ENCODE peak calls at places on chromosomes 7 and 10, in eight cellular contexts. P is mesendoderm, W is cardiac muscle cell, E is small intestine, N is sigmoid colon, Y is mesenchymal stem cell, K is suprapubic skin, H is brain microvascular endothelial cell. Q is an unnamed sample.

GRCh38 chr10:103448751-103449150 is 3.4 kb downstream of the CALHM2 start:
- DNase-seq in P (peak; percentile 35), W (peak; percentile 88), E (no peak), N (peak; percentile 91), Y (peak; percentile 90), K (no peak), H (peak; percentile 76), Q (no peak)

GRCh38 chr7:96521068-96521629 is 188.5 kb downstream of the SEM1 start:
- DNase-seq in P (no peak), W (no peak), E (no peak), N (no peak), Y (no peak), K (no peak), H (no peak), Q (no peak)

GRCh38 chr10:15182541-15183207 is 14.2 kb upstream of the NMT2 start:
- DNase-seq in P (no peak), W (peak; percentile 82), E (no peak), N (no peak), Y (peak; percentile 62), K (no peak), H (no peak), Q (no peak)

GRCh38 chr10:124654686-124655085 is 89.5 kb downstream of the FAM53B start:
- DNase-seq in P (no peak), W (no peak), E (no peak), N (no peak), Y (no peak), K (no peak), H (no peak), Q (no peak)

GRCh38 chr7:131649003-131649541 is 92.6 kb upstream of the PODXL start:
- DNase-seq in P (peak; percentile 71), W (no peak), E (no peak), N (no peak), Y (no peak), K (no peak), H (no peak), Q (peak; percentile 48)

GRCh38 chr7:34523233-34523918 is 134.6 kb upstream of the NPSR1 start:
- DNase-seq in P (no peak), W (peak; percentile 1), E (no peak), N (no peak), Y (peak; percentile 49), K (no peak), H (peak; percentile 65), Q (no peak)

GRCh38 chr7:92421676-92422435 is 25.4 kb upstream of the GATAD1 start:
- DNase-seq in P (peak; percentile 32), W (peak; percentile 13), E (no peak), N (no peak), Y (peak; percentile 46), K (no peak), H (no peak), Q (no peak)

GRCh38 chr10:119090968-119091367 is 10.4 kb upstream of the EIF3A start:
- DNase-seq in P (no peak), W (peak; percentile 22), E (peak; percentile 78), N (no peak), Y (no peak), K (no peak), H (peak; percentile 69), Q (no peak)

GRCh38 chr7:17661982-17662585 is 278.2 kb downstream of the SNX13 start:
- DNase-seq in P (peak; percentile 90), W (peak; percentile 38), E (no peak), N (no peak), Y (peak; percentile 63), K (no peak), H (no peak), Q (no peak)

GRCh38 chr7:130153251-130153908 is 51.8 kb downstream of the TMEM209 start:
- DNase-seq in P (no peak), W (no peak), E (peak; percentile 39), N (no peak), Y (no peak), K (no peak), H (no peak), Q (peak; percentile 57)

GRCh38 chr7:79692015-79692414 is 238.5 kb upstream of the MAGI2 start:
- DNase-seq in P (peak; percentile 2), W (peak; percentile 62), E (no peak), N (no peak), Y (peak; percentile 82), K (no peak), H (peak; percentile 86), Q (no peak)

GRCh38 chr7:34928052-34928451 is 109.2 kb downstream of the DPY19L1 start:
- DNase-seq in P (peak; percentile 81), W (peak; percentile 40), E (peak; percentile 13), N (no peak), Y (no peak), K (no peak), H (peak; percentile 33), Q (peak; percentile 53)

GRCh38 chr7:44541876-44542610 is 913 bp upstream of the NPC1L1 start:
- DNase-seq in P (no peak), W (no peak), E (peak; percentile 90), N (no peak), Y (no peak), K (no peak), H (no peak), Q (no peak)

GRCh38 chr10:85262992-85263391 is 934.6 kb downstream of the CCSER2 start:
- DNase-seq in P (no peak), W (no peak), E (no peak), N (no peak), Y (no peak), K (no peak), H (no peak), Q (no peak)

GRCh38 chr10:26857991-26858706 is 2.6 kb downstream of the ABI1 start:
- DNase-seq in P (peak; percentile 57), W (no peak), E (no peak), N (no peak), Y (peak; percentile 44), K (no peak), H (peak; percentile 33), Q (peak; percentile 13)
- H3K4me3 ChIP-seq in P (no peak overlapping the region), W (peak overlapping the region; percentile 94), E (no peak overlapping the region), N (no peak overlapping the region), Y (peak overlapping the region; percentile 92), K (peak overlapping the region; percentile 96), H (no peak overlapping the region), Q (no peak overlapping the region)

DNA sequence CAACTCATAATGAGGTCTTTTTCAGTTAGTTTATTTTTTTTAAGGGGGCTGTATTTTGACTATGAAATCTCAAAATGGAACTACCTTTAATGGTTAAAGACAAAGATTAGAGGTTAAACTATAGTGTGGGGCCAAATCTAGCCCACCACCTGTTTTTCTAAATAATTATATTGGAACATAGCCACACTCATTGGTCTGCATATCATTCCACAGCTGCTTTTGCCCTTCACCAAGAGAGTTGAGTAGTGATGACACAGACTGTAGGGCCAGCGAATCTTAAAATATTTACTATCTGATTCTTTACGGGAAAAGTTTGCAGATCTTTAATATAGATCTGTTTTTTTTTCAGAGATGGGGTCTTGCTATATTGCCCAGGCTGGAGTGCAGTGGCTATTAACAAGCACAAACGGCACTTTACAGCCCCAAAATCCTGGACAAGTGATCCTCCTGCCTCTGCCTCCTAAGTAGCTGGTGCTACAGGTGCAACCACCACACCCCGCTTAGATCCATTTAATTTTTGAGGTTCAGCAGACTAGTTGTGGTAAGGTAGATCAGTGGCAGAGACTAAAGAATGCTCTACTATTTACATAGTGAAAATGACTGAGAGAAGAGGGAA is 25.8 kb downstream of the EPC1 start:
- DNase-seq in P (no peak), W (no peak), E (no peak), N (no peak), Y (no peak), K (no peak), H (no peak), Q (no peak)
- H3K36me3 ChIP-seq in P (no peaks in the 10 kb centered on the region), W (peaks cover 3% of the 10 kb centered on the region), E (no peaks in the 10 kb centered on the region), N (no peaks in the 10 kb centered on the region), Y (peaks cover 6% of the 10 kb centered on the region), K (no peaks in the 10 kb centered on the region), H (no peaks in the 10 kb centered on the region), Q (no peaks in the 10 kb centered on the region)

GRCh38 chr10:5147981-5148677 is 36.8 kb downstream of the AKR1C8 start:
- DNase-seq in P (no peak), W (no peak), E (peak; percentile 75), N (no peak), Y (no peak), K (no peak), H (no peak), Q (no peak)

GRCh38 chr10:5151076-5151475 is 33.9 kb downstream of the AKR1C8 start:
- DNase-seq in P (no peak), W (no peak), E (no peak), N (no peak), Y (no peak), K (no peak), H (no peak), Q (no peak)

GRCh38 chr10:5146920-5147254 is 38.1 kb downstream of the AKR1C8 start:
- DNase-seq in P (no peak), W (no peak), E (no peak), N (no peak), Y (no peak), K (no peak), H (no peak), Q (no peak)

GRCh38 chr10:5147255-5147980 is 37.5 kb downstream of the AKR1C8 start:
- DNase-seq in P (no peak), W (no peak), E (peak; percentile 90), N (no peak), Y (no peak), K (no peak), H (no peak), Q (no peak)

DNA sequence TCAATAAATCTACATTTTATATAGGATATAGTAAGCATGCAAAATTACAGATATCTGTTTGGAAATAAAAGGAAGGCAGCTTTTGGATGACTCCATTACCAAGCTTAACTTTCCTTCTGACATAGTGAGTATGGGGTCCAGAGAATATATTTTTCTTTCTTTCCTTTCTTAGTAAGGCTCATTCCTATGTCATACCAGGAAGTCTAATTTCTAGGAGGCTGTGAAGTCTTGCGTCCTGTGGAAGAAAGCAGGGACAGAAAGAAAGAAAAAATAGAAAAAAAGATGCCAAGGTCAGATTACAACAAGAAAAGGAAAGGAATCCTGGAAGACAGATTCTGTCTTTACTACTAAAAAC is 36.3 kb downstream of the AKR1C8 start:
- DNase-seq in P (no peak), W (no peak), E (peak; percentile 10), N (no peak), Y (no peak), K (no peak), H (no peak), Q (no peak)
- H3K4me3 ChIP-seq in P (no peak overlapping the region), W (no peak overlapping the region), E (no peak overlapping the region), N (no peak overlapping the region), Y (no peak overlapping the region), K (no peak overlapping the region), H (no peak overlapping the region), Q (no peak overlapping the region)

GRCh38 chr10:123153486-123154091 is 613 bp upstream of the BUB3 start:
- DNase-seq in P (no peak), W (no peak), E (no peak), N (no peak), Y (no peak), K (no peak), H (no peak), Q (peak; percentile 9)

GRCh38 chr10:123156091-123156490 is 1.9 kb downstream of the BUB3 start:
- DNase-seq in P (no peak), W (peak; percentile 62), E (no peak), N (no peak), Y (no peak), K (no peak), H (peak; percentile 49), Q (no peak)

GRCh38 chr10:123157210-123157609 is 3.0 kb downstream of the BUB3 start:
- DNase-seq in P (no peak), W (no peak), E (peak; percentile 31), N (no peak), Y (peak; percentile 41), K (no peak), H (peak; percentile 49), Q (no peak)

GRCh38 chr10:123154943-123155505 is 822 bp downstream of the BUB3 start:
- DNase-seq in P (no peak), W (peak; percentile 53), E (peak; percentile 52), N (no peak), Y (peak; percentile 65), K (no peak), H (peak; percentile 19), Q (no peak)

GRCh38 chr10:123154092-123154942 is at the start of gene BUB3:
- DNase-seq in P (peak; percentile 100), W (peak; percentile 100), E (peak; percentile 100), N (peak; percentile 99), Y (peak; percentile 100), K (peak; percentile 99), H (peak; percentile 99), Q (peak; percentile 97)
- H3K36me3 ChIP-seq in P (peaks cover 7% of the 10 kb centered on the region), W (peaks cover 26% of the 10 kb centered on the region), E (peaks cover 1% of the 10 kb centered on the region), N (peaks cover 14% of the 10 kb centered on the region), Y (peaks cover 41% of the 10 kb centered on the region), K (peaks cover 22% of the 10 kb centered on the region), H (peaks cover 24% of the 10 kb centered on the region), Q (peaks cover 16% of the 10 kb centered on the region)

Q was measured in H7.